ENCODE peak calls at places on chromosomes 13 and 19, in ten cellular contexts. B, Z, U, C, Y, P, A, W, M and F are unnamed samples.

GRCh38 chr19:23283925-23284324 is 33.7 kb upstream of the ZNF724 start:
- DNase-seq in B (peak), Z (no peak), U (no peak), C (peak), Y (peak), P (no peak), A (peak), W (peak), M (peak), F (no peak)

GRCh38 chr13:90867336-90867683 is 480.2 kb upstream of the MIR17HG start:
- DNase-seq in B (peak), Z (peak), U (peak), C (peak), Y (peak), P (no peak), A (peak), W (no peak), M (peak), F (no peak)

GRCh38 chr13:34988330-34988791 is 46.3 kb downstream of the NBEA start:
- DNase-seq in B (no peak), Z (no peak), U (no peak), C (no peak), Y (no peak), P (no peak), A (no peak), W (no peak), M (no peak), F (no peak)

GRCh38 chr13:25836709-25837316 is 215.0 kb downstream of the SHISA2 start:
- DNase-seq in B (no peak), Z (no peak), U (no peak), C (no peak), Y (no peak), P (no peak), A (no peak), W (no peak), M (no peak), F (no peak)

GRCh38 chr19:54128441-54128725 is 9.2 kb upstream of the CNOT3 start:
- DNase-seq in B (no peak), Z (no peak), U (no peak), C (no peak), Y (no peak), P (no peak), A (no peak), W (no peak), M (no peak), F (no peak)

GRCh38 chr19:13082192-13083007 is 20.3 kb downstream of the LYL1 start:
- DNase-seq in B (no peak), Z (no peak), U (no peak), C (no peak), Y (peak), P (no peak), A (no peak), W (no peak), M (no peak), F (no peak)

GRCh38 chr19:5975388-5975728 is 2.6 kb downstream of the RANBP3 start:
- DNase-seq in B (no peak), Z (no peak), U (no peak), C (no peak), Y (no peak), P (no peak), A (no peak), W (no peak), M (no peak), F (no peak)

GRCh38 chr19:8320564-8321066 is 560 bp downstream of the NDUFA7 start:
- DNase-seq in B (no peak), Z (no peak), U (no peak), C (peak), Y (no peak), P (peak), A (no peak), W (no peak), M (no peak), F (no peak)

GRCh38 chr13:45878966-45879365 is 27.4 kb upstream of the SIAH3 start:
- DNase-seq in B (no peak), Z (no peak), U (no peak), C (no peak), Y (no peak), P (no peak), A (no peak), W (no peak), M (peak), F (no peak)

GRCh38 chr19:28727133-28727834 is 485.7 kb downstream of the UQCRFS1 start:
- DNase-seq in B (no peak), Z (no peak), U (no peak), C (no peak), Y (no peak), P (no peak), A (no peak), W (no peak), M (no peak), F (no peak)

GRCh38 chr19:7391218-7391670 is 42.5 kb downstream of the ARHGEF18 start:
- DNase-seq in B (no peak), Z (peak), U (peak), C (no peak), Y (no peak), P (no peak), A (no peak), W (no peak), M (no peak), F (no peak)

GRCh38 chr13:48775285-48775684 is 121.6 kb downstream of the CYSLTR2 start:
- DNase-seq in B (no peak), Z (no peak), U (no peak), C (no peak), Y (no peak), P (no peak), A (no peak), W (no peak), M (no peak), F (peak)

GRCh38 chr19:51687791-51688664 is 5.1 kb upstream of the SPACA6 start:
- DNase-seq in B (peak), Z (no peak), U (no peak), C (peak), Y (peak), P (peak), A (no peak), W (no peak), M (peak), F (no peak)